ENCODE peak calls at places on chromosomes 11 and 22, in eight cellular contexts. J is bronchial epithelial cell, R is pancreas, H is adrenal gland, N is nephron progenitor cell, X is K562, V is AG04450, A is GM06990. E is an unnamed sample.

GRCh38 chr11:109696191-109696897 is 274.4 kb downstream of the C11orf87 start:
- DNase-seq in X (no peak), J (peak; percentile 99), A (no peak), H (no peak), N (no peak), V (no peak), R (no peak), E (no peak)

GRCh38 chr22:27880778-27881394 is 38.2 kb downstream of the PITPNB start:
- DNase-seq in J (peak; percentile 66), V (peak; percentile 72), A (no peak), H (peak; percentile 63), R (no peak), N (peak; percentile 33), X (peak; percentile 58), E (peak; percentile 35)

GRCh38 chr11:109648804-109649203 is 226.8 kb downstream of the C11orf87 start:
- DNase-seq in X (no peak), R (no peak), H (no peak), V (no peak), N (no peak), J (no peak), A (no peak), E (no peak)

GRCh38 chr22:43152355-43153071 is 1.2 kb downstream of the TSPO start:
- DNase-seq in A (no peak), H (peak; percentile 76), N (no peak), V (no peak), R (peak; percentile 94), X (peak; percentile 25), J (peak; percentile 63), E (no peak)

GRCh38 chr11:77411717-77412441 is 62.0 kb downstream of the PAK1 start:
- DNase-seq in J (peak; percentile 80), A (peak; percentile 87), H (peak; percentile 83), R (peak; percentile 94), X (peak; percentile 75), V (peak; percentile 50), N (peak; percentile 83), E (peak; percentile 70)

GRCh38 chr11:2886191-2886894 is 768 bp upstream of the CDKN1C start:
- DNase-seq in J (no peak), N (peak; percentile 73), V (no peak), H (peak; percentile 55), A (no peak), R (peak; percentile 83), X (peak; percentile 31), E (peak; percentile 63)

GRCh38 chr11:78216571-78217287 is 28.0 kb downstream of the USP35 start:
- DNase-seq in A (no peak), J (peak; percentile 51), X (peak; percentile 56), V (no peak), H (peak; percentile 12), R (no peak), N (no peak), E (no peak)

GRCh38 chr22:37377927-37378326 is 49.4 kb downstream of the ELFN2 start:
- DNase-seq in H (no peak), N (no peak), J (no peak), R (no peak), V (no peak), A (no peak), X (no peak), E (no peak)

GRCh38 chr11:74134661-74135515 is 35.9 kb downstream of the C2CD3 start:
- DNase-seq in A (no peak), R (no peak), N (no peak), V (no peak), H (no peak), J (peak; percentile 95), X (peak; percentile 10), E (no peak)

GRCh38 chr11:118052581-118053206 is 24.2 kb upstream of the TMPRSS4 start:
- DNase-seq in H (peak; percentile 26), X (peak; percentile 51), J (no peak), V (no peak), A (no peak), R (no peak), N (no peak), E (no peak)

GRCh38 chr11:124285610-124286344 is 28.0 kb downstream of the OR8D1 start:
- DNase-seq in J (peak; percentile 15), H (no peak), X (no peak), A (no peak), R (no peak), V (peak; percentile 59), N (no peak), E (no peak)

GRCh38 chr22:40654522-40655167 is 18.1 kb upstream of the MRTFA start:
- DNase-seq in H (peak; percentile 71), J (peak; percentile 76), X (peak; percentile 54), N (no peak), A (no peak), R (no peak), V (no peak), E (no peak)

GRCh38 chr11:1844221-1845094 is 5.7 kb downstream of the TNNI2 start:
- DNase-seq in N (no peak), A (no peak), H (peak; percentile 88), V (no peak), J (no peak), R (peak; percentile 79), X (peak; percentile 88), E (no peak)

DNA sequence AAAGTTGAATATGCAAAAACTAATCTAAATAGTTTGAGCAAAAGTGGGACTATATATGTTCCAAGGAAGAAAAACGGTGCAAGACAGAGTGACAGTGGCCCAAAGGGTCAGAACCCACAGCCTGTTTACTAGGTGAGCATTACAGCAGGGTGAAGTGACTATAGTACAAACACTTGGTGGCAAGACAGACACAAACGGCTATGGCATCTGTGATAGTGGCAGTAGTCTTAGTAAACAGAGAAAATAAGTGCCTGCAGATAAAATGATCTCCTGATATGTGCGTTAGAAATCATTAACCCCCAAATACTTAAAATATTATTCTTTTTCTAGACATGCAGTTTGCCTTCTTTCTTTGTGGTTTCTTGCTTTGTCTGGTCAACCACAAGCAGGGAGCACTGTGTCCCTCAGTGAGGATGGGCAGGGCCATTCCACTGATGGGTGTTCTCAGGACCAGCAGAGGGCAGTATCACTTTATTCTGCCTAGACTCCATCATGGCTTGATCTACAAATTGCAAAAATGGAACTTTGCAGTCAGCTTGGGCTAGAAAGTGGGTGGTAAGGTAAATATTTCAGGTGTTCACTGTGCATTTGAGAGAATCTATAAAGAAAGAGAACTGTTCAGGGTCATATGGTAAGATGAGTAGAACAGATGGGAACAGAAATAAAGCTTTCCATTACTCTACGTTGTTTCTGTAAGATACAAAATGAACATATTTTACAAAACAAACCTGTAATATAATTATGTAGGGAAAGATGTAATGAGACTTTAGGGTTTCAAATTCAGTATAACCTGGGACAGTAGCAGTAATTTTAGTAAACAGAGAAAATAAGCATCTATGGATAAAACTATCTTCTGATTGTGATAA is 198.2 kb downstream of the SWAP70 start:
- DNase-seq in N (peak; percentile 42), A (peak; percentile 21), V (no peak), R (no peak), J (peak; percentile 62), X (peak; percentile 79), H (peak; percentile 66), E (peak; percentile 45)
- TF ChIP-seq CTCF in N (peak; percentile 73), A (peak; percentile 83), V (peak; percentile 70), R (peak; percentile 24), J (peak; percentile 75), X (peak; percentile 84), H (peak; percentile 60), E (peak; percentile 80)

GRCh38 chr11:32987851-32988250 is 27.8 kb upstream of the DEPDC7 start:
- DNase-seq in H (no peak), V (no peak), X (no peak), N (no peak), J (no peak), A (no peak), R (no peak), E (no peak)
- TF ChIP-seq CTCF in H (no peak), V (no peak), X (no peak), N (no peak), J (no peak), A (no peak), R (no peak), E (no peak)

DNA sequence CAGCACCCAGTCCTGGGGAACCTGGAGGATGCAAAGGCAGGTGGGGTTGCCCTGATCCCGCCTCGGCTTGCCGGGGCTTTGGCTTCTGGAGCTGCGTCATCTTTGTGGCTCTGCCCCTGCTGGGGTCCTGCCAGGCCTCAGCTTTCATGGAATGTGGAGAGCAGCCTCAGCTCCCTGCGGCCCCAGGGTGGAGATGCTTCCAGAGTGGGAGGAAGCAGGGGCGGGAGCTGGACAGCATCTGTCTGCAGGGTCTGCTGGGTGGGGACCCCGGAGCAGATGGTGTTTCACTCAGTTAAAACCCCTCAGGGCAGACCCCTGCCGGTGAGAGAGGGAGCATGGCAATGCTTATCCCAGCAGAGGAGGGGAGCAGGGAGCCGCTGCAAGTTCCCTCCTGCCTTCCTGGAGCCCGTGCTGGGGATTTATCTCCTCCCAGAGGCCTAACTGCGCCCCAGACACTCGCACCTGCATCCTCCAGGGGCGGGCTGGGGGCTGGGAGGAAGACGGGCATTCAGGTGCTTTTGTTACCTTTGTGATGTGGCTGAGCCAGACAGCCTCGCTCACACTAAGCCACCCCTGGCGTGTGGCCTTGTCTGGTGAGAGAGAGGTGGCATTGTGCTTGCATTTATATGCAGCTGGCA is 15.7 kb downstream of the GRIK4 start:
- DNase-seq in N (peak; percentile 52), H (no peak), A (no peak), V (peak; percentile 47), J (no peak), X (no peak), R (no peak), E (peak; percentile 29)
- TF ChIP-seq CTCF in N (peak; percentile 27), H (no peak), A (no peak), V (peak; percentile 24), J (no peak), X (no peak), R (no peak), E (peak; percentile 38)

GRCh38 chr11:62125881-62126280 is 2.1 kb downstream of the INCENP start:
- DNase-seq in A (no peak), R (no peak), X (peak; percentile 28), J (no peak), N (peak; percentile 59), V (no peak), H (no peak), E (peak; percentile 35)

GRCh38 chr11:62125316-62125715 is 1.5 kb downstream of the INCENP start:
- DNase-seq in A (no peak), H (no peak), X (no peak), R (no peak), J (peak; percentile 33), N (no peak), V (no peak), E (no peak)

GRCh38 chr11:62124186-62125113 is 639 bp downstream of the INCENP start:
- DNase-seq in N (peak; percentile 52), X (peak; percentile 71), H (no peak), V (no peak), A (peak; percentile 41), R (peak; percentile 67), J (peak; percentile 71), E (peak; percentile 22)

GRCh38 chr11:62122076-62122475 is 1.7 kb upstream of the INCENP start:
- DNase-seq in N (no peak), J (peak; percentile 2), A (no peak), R (no peak), H (no peak), X (peak; percentile 42), V (no peak), E (no peak)

GRCh38 chr11:62123669-62124185 is at the start of gene INCENP:
- DNase-seq in H (peak; percentile 98), A (peak; percentile 92), N (peak; percentile 93), X (peak; percentile 99), V (peak; percentile 96), J (peak; percentile 95), R (peak; percentile 98), E (peak; percentile 94)
- TF ChIP-seq CTCF in H (no peak), A (no peak), N (no peak), X (no peak), V (peak; percentile 1), J (no peak), R (no peak), E (no peak)

E was measured in neural crest cell.